ENCODE peak calls at places on chromosomes 6 and 20, in ten cellular contexts. One of them, this sample, is unnamed.
A peak's percentile ranks its signal among the peaks of the same experiment; 100 is the strongest.

GRCh38 chr20:61980647-61981583 is 84.8 kb downstream of the TAF4 start:
- DNase-seq in breast epithelium: peak; percentile 38
- DNase-seq in body of pancreas: peak; percentile 68
- DNase-seq in ovary: no peak
- DNase-seq in transverse colon: no peak
- DNase-seq in esophagus squamous epithelium: no peak
- DNase-seq in sigmoid colon: no peak
- DNase-seq in stomach: peak; percentile 54
- DNase-seq in lower leg skin: no peak
- DNase-seq in NB4: peak; percentile 37
- DNase-seq in this sample: no peak

GRCh38 chr6:49906511-49906910 is 40.2 kb upstream of the CRISP1 start:
- DNase-seq in sigmoid colon: no peak
- DNase-seq in breast epithelium: no peak
- DNase-seq in NB4: no peak
- DNase-seq in ovary: no peak
- DNase-seq in stomach: no peak
- DNase-seq in body of pancreas: no peak
- DNase-seq in lower leg skin: no peak
- DNase-seq in esophagus squamous epithelium: no peak
- DNase-seq in transverse colon: no peak
- DNase-seq in this sample: no peak

GRCh38 chr6:37029249-37029959 is 23.9 kb downstream of the FGD2 start:
- DNase-seq in NB4: peak; percentile 92
- DNase-seq in lower leg skin: peak; percentile 59
- DNase-seq in breast epithelium: peak; percentile 47
- DNase-seq in esophagus squamous epithelium: no peak
- DNase-seq in body of pancreas: peak; percentile 73
- DNase-seq in transverse colon: peak; percentile 65
- DNase-seq in sigmoid colon: peak; percentile 89
- DNase-seq in stomach: peak; percentile 65
- DNase-seq in ovary: peak; percentile 74
- DNase-seq in this sample: peak; percentile 53

GRCh38 chr20:13884803-13885202 is 100.0 kb downstream of the NDUFAF5 start:
- DNase-seq in NB4: no peak
- DNase-seq in transverse colon: no peak
- DNase-seq in sigmoid colon: no peak
- DNase-seq in lower leg skin: no peak
- DNase-seq in body of pancreas: no peak
- DNase-seq in esophagus squamous epithelium: no peak
- DNase-seq in ovary: no peak
- DNase-seq in breast epithelium: no peak
- DNase-seq in stomach: no peak
- DNase-seq in this sample: no peak

GRCh38 chr6:143333081-143333480 is 117.4 kb downstream of the ADAT2 start:
- DNase-seq in ovary: no peak
- DNase-seq in sigmoid colon: no peak
- DNase-seq in esophagus squamous epithelium: no peak
- DNase-seq in NB4: no peak
- DNase-seq in lower leg skin: no peak
- DNase-seq in breast epithelium: no peak
- DNase-seq in transverse colon: no peak
- DNase-seq in body of pancreas: no peak
- DNase-seq in stomach: no peak
- DNase-seq in this sample: no peak

GRCh38 chr6:26064619-26065257 is 22.5 kb upstream of the HFE start:
- DNase-seq in transverse colon: no peak
- DNase-seq in lower leg skin: no peak
- DNase-seq in body of pancreas: peak; percentile 36
- DNase-seq in stomach: no peak
- DNase-seq in breast epithelium: no peak
- DNase-seq in NB4: peak; percentile 74
- DNase-seq in esophagus squamous epithelium: no peak
- DNase-seq in ovary: no peak
- DNase-seq in sigmoid colon: no peak
- DNase-seq in this sample: peak; percentile 17

GRCh38 chr6:163329991-163330390 is 84.5 kb upstream of the QKI start:
- DNase-seq in transverse colon: no peak
- DNase-seq in NB4: no peak
- DNase-seq in ovary: no peak
- DNase-seq in esophagus squamous epithelium: no peak
- DNase-seq in body of pancreas: no peak
- DNase-seq in breast epithelium: no peak
- DNase-seq in lower leg skin: no peak
- DNase-seq in sigmoid colon: no peak
- DNase-seq in stomach: no peak
- DNase-seq in this sample: no peak

GRCh38 chr6:43878823-43879495 is 108.9 kb downstream of the VEGFA start:
- DNase-seq in esophagus squamous epithelium: no peak
- DNase-seq in body of pancreas: no peak
- DNase-seq in breast epithelium: peak; percentile 28
- DNase-seq in lower leg skin: no peak
- DNase-seq in sigmoid colon: no peak
- DNase-seq in transverse colon: peak; percentile 19
- DNase-seq in ovary: peak; percentile 44
- DNase-seq in stomach: peak; percentile 57
- DNase-seq in NB4: peak; percentile 26
- DNase-seq in this sample: peak; percentile 84

DNA sequence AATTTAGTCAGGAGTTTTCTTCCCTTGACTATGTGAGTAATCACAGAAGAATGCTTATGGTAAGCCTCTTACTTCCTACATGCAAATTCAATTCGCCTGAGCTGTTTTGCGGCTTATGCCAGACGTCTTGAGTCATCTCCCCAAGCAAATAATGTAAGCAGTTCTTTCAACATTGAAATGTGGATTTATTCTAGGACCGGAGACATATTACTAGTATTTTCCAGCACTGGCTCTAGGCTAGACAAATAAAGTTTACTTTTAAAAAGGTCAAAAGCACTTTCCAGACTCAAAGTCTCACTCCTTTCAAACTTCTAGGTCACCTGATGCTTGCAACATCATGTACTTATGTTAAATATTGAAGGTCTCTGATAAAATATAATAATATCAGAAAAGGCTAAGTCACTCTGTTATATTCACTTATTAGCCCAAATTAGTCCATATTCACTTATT is 38.1 kb upstream of the NOX3 start:
- DNase-seq in esophagus squamous epithelium: no peak
- DNase-seq in NB4: peak; percentile 21
- DNase-seq in lower leg skin: peak; percentile 56
- DNase-seq in breast epithelium: peak; percentile 61
- DNase-seq in body of pancreas: no peak
- DNase-seq in ovary: no peak
- DNase-seq in stomach: peak; percentile 46
- DNase-seq in transverse colon: peak; percentile 19
- DNase-seq in sigmoid colon: peak; percentile 84
- DNase-seq in this sample: no peak
- TF ChIP-seq POLR2A in esophagus squamous epithelium: no peak
- TF ChIP-seq POLR2A in NB4: no peak
- TF ChIP-seq POLR2A in lower leg skin: no peak
- TF ChIP-seq POLR2A in breast epithelium: no peak
- TF ChIP-seq POLR2A in body of pancreas: no peak
- TF ChIP-seq POLR2A in ovary: no peak
- TF ChIP-seq POLR2A in stomach: no peak
- TF ChIP-seq POLR2A in transverse colon: no peak
- TF ChIP-seq POLR2A in sigmoid colon: no peak
- TF ChIP-seq POLR2A in this sample: no peak

GRCh38 chr6:32427218-32427617 is 12.5 kb upstream of the HLA-DRA start:
- DNase-seq in esophagus squamous epithelium: no peak
- DNase-seq in ovary: no peak
- DNase-seq in NB4: no peak
- DNase-seq in transverse colon: no peak
- DNase-seq in body of pancreas: no peak
- DNase-seq in stomach: no peak
- DNase-seq in sigmoid colon: no peak
- DNase-seq in breast epithelium: no peak
- DNase-seq in lower leg skin: no peak
- DNase-seq in this sample: no peak
- TF ChIP-seq POLR2A in esophagus squamous epithelium: no peak
- TF ChIP-seq POLR2A in ovary: no peak
- TF ChIP-seq POLR2A in NB4: no peak
- TF ChIP-seq POLR2A in transverse colon: no peak
- TF ChIP-seq POLR2A in body of pancreas: no peak
- TF ChIP-seq POLR2A in stomach: no peak
- TF ChIP-seq POLR2A in sigmoid colon: no peak
- TF ChIP-seq POLR2A in breast epithelium: no peak
- TF ChIP-seq POLR2A in lower leg skin: no peak
- TF ChIP-seq POLR2A in this sample: no peak

GRCh38 chr6:41055149-41055548 is 2.1 kb downstream of the APOBEC2 start:
- DNase-seq in transverse colon: no peak
- DNase-seq in body of pancreas: no peak
- DNase-seq in stomach: no peak
- DNase-seq in sigmoid colon: no peak
- DNase-seq in breast epithelium: no peak
- DNase-seq in lower leg skin: no peak
- DNase-seq in esophagus squamous epithelium: no peak
- DNase-seq in ovary: no peak
- DNase-seq in NB4: no peak
- DNase-seq in this sample: no peak

GRCh38 chr6:41058783-41059181 is 5.8 kb downstream of the APOBEC2 start:
- DNase-seq in stomach: no peak
- DNase-seq in esophagus squamous epithelium: no peak
- DNase-seq in sigmoid colon: no peak
- DNase-seq in NB4: no peak
- DNase-seq in lower leg skin: no peak
- DNase-seq in transverse colon: no peak
- DNase-seq in breast epithelium: no peak
- DNase-seq in body of pancreas: no peak
- DNase-seq in ovary: no peak
- DNase-seq in this sample: no peak

GRCh38 chr6:41059569-41059968 is 6.6 kb downstream of the APOBEC2 start:
- DNase-seq in sigmoid colon: no peak
- DNase-seq in ovary: no peak
- DNase-seq in esophagus squamous epithelium: no peak
- DNase-seq in transverse colon: no peak
- DNase-seq in breast epithelium: no peak
- DNase-seq in NB4: no peak
- DNase-seq in lower leg skin: no peak
- DNase-seq in stomach: no peak
- DNase-seq in body of pancreas: no peak
- DNase-seq in this sample: no peak

GRCh38 chr6:41053056-41053455 is at the start of gene APOBEC2:
- DNase-seq in body of pancreas: peak; percentile 68
- DNase-seq in sigmoid colon: peak; percentile 75
- DNase-seq in ovary: no peak
- DNase-seq in stomach: no peak
- DNase-seq in transverse colon: no peak
- DNase-seq in NB4: no peak
- DNase-seq in esophagus squamous epithelium: no peak
- DNase-seq in lower leg skin: no peak
- DNase-seq in breast epithelium: no peak
- DNase-seq in this sample: no peak

DNA sequence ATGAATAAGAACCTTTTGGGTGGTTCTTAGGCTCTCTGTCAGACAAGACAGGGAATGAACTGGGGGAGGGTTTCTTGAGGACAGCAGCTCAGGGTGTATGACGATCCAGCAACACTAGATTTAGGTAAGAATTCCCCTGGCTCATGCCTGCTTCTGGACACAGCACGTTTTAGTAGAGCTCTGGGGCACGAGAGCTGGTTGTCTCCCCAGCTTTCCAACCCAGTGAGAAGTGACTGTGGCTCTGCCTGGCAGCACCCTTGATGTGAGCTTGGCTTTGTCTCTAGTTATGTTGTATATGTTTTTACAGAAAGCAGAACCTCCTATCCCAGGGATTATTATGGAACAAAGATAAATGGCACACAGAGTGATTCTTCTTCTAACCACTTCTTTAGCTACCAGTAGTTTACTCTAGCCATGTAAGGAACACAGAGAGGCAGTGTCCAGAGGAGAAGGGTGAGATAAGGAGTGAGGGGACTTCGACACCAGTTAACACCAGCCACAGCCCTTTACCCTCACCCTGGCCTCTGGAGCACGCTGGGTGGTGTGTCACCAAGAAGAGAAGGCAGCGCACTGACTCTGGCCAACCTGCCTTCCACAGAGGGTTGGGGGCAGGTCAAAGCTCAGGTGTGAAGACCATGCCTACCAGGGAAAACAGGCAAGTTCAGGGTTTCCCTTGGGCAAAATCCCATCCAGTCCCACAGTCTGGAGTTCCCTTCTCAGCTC is 3.9 kb downstream of the APOBEC2 start:
- DNase-seq in lower leg skin: no peak
- DNase-seq in stomach: no peak
- DNase-seq in transverse colon: no peak
- DNase-seq in esophagus squamous epithelium: no peak
- DNase-seq in ovary: no peak
- DNase-seq in breast epithelium: no peak
- DNase-seq in NB4: no peak
- DNase-seq in body of pancreas: no peak
- DNase-seq in sigmoid colon: no peak
- DNase-seq in this sample: no peak
- TF ChIP-seq POLR2A in lower leg skin: no peak
- TF ChIP-seq POLR2A in stomach: no peak
- TF ChIP-seq POLR2A in transverse colon: no peak
- TF ChIP-seq POLR2A in esophagus squamous epithelium: no peak
- TF ChIP-seq POLR2A in ovary: no peak
- TF ChIP-seq POLR2A in breast epithelium: no peak
- TF ChIP-seq POLR2A in NB4: no peak
- TF ChIP-seq POLR2A in body of pancreas: no peak
- TF ChIP-seq POLR2A in sigmoid colon: no peak
- TF ChIP-seq POLR2A in this sample: no peak

GRCh38 chr20:47970282-47970903 is 185.1 kb upstream of the SULF2 start:
- DNase-seq in ovary: no peak
- DNase-seq in sigmoid colon: no peak
- DNase-seq in esophagus squamous epithelium: no peak
- DNase-seq in breast epithelium: no peak
- DNase-seq in transverse colon: no peak
- DNase-seq in stomach: no peak
- DNase-seq in lower leg skin: no peak
- DNase-seq in body of pancreas: no peak
- DNase-seq in NB4: peak; percentile 92
- DNase-seq in this sample: no peak

GRCh38 chr20:47971321-47971781 is 186.1 kb upstream of the SULF2 start:
- DNase-seq in esophagus squamous epithelium: no peak
- DNase-seq in body of pancreas: no peak
- DNase-seq in NB4: no peak
- DNase-seq in sigmoid colon: no peak
- DNase-seq in breast epithelium: no peak
- DNase-seq in lower leg skin: no peak
- DNase-seq in stomach: no peak
- DNase-seq in transverse colon: no peak
- DNase-seq in ovary: no peak
- DNase-seq in this sample: no peak

GRCh38 chr20:47972916-47973309 is 187.6 kb upstream of the SULF2 start:
- DNase-seq in sigmoid colon: no peak
- DNase-seq in breast epithelium: no peak
- DNase-seq in NB4: no peak
- DNase-seq in esophagus squamous epithelium: no peak
- DNase-seq in lower leg skin: no peak
- DNase-seq in body of pancreas: no peak
- DNase-seq in transverse colon: no peak
- DNase-seq in stomach: no peak
- DNase-seq in ovary: no peak
- DNase-seq in this sample: no peak

GRCh38 chr20:47974234-47974878 is 189.1 kb upstream of the SULF2 start:
- DNase-seq in transverse colon: no peak
- DNase-seq in sigmoid colon: no peak
- DNase-seq in esophagus squamous epithelium: no peak
- DNase-seq in stomach: no peak
- DNase-seq in lower leg skin: no peak
- DNase-seq in NB4: no peak
- DNase-seq in ovary: no peak
- DNase-seq in breast epithelium: no peak
- DNase-seq in body of pancreas: no peak
- DNase-seq in this sample: no peak

DNA sequence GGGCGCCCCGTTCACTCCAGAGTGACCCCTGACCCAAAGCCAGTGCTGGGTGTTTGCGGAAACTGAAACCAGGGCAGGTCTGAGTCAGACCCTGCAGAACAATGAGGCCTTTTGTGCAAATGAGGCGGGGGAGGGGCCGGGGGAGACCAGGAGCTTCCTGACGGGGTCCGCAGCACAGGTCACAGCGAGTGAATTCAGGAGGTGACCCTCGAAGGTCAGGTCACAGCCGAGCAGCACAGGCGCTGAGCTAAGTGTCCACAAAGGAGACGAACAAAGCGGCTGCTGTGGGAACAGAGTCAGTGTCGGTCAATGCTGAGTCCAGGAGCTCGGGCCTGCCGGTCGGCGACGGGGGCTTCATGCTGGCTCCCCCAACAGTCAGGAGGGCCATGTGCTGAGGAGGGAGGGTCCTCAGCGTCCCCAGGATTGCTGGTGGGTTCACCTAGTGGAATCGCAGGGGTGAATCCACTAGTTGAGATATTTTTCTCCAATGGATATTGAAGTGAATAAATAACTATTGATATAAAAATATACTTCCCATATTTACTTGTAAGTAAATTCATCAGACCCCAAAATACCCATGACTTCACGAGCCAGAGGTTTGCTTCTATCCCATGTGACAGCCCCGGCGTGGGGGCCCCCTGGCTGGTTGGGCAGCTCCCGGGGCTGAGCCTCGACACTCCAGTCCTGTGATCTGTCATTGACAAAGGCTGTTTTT is 188.4 kb upstream of the SULF2 start:
- DNase-seq in breast epithelium: no peak
- DNase-seq in lower leg skin: no peak
- DNase-seq in stomach: no peak
- DNase-seq in body of pancreas: peak; percentile 18
- DNase-seq in transverse colon: no peak
- DNase-seq in esophagus squamous epithelium: no peak
- DNase-seq in NB4: peak; percentile 40
- DNase-seq in ovary: no peak
- DNase-seq in sigmoid colon: no peak
- DNase-seq in this sample: no peak
- TF ChIP-seq POLR2A in breast epithelium: no peak
- TF ChIP-seq POLR2A in lower leg skin: no peak
- TF ChIP-seq POLR2A in stomach: no peak
- TF ChIP-seq POLR2A in body of pancreas: no peak
- TF ChIP-seq POLR2A in transverse colon: no peak
- TF ChIP-seq POLR2A in esophagus squamous epithelium: no peak
- TF ChIP-seq POLR2A in NB4: no peak
- TF ChIP-seq POLR2A in ovary: no peak
- TF ChIP-seq POLR2A in sigmoid colon: no peak
- TF ChIP-seq POLR2A in this sample: no peak

This sample was measured in thyroid gland.